ENCODE peak calls at places on chromosomes 4 and X, in ten cellular contexts. G, T, W, H, S, O, Y, B, U and N are unnamed samples.

GRCh38 chr4:138904793-138905192 is 110.8 kb upstream of the NOCT start:
- DNase-seq in T (no peak), W (no peak), B (no peak), Y (no peak), S (no peak), H (no peak), G (no peak), U (no peak), O (no peak), N (no peak)

GRCh38 chrX:10525381-10525780 is 95.0 kb downstream of the MID1 start:
- DNase-seq in B (no peak), O (no peak), W (no peak), U (no peak), Y (no peak), T (no peak), H (no peak), G (no peak), S (no peak), N (no peak)

GRCh38 chr4:37964734-37965457 is 4.7 kb downstream of the PTTG2 start:
- DNase-seq in O (no peak), S (no peak), T (no peak), U (no peak), G (no peak), W (no peak), H (no peak), B (no peak), Y (no peak), N (no peak)

GRCh38 chrX:19628006-19628575 is 112.8 kb upstream of the MAP3K15 start:
- DNase-seq in H (peak), G (no peak), Y (no peak), S (no peak), O (no peak), B (no peak), T (peak), U (no peak), W (no peak), N (no peak)

GRCh38 chrX:1589356-1590130 is 1.9 kb upstream of the AKAP17A start:
- DNase-seq in B (no peak), Y (no peak), T (no peak), W (no peak), O (no peak), G (no peak), S (no peak), U (no peak), H (no peak), N (no peak)

GRCh38 chr4:183354213-183354612 is 32.0 kb upstream of the CLDN24 start:
- DNase-seq in O (no peak), T (no peak), W (no peak), H (no peak), B (no peak), S (no peak), Y (no peak), U (no peak), G (no peak), N (no peak)

GRCh38 chrX:19334945-19335626 is 8.6 kb upstream of the PDHA1 start:
- DNase-seq in U (peak), T (no peak), W (no peak), Y (no peak), G (no peak), B (no peak), S (peak), H (peak), O (peak), N (no peak)

GRCh38 chr4:28481565-28481964 is 1620.9 kb downstream of the STIM2 start:
- DNase-seq in S (no peak), Y (no peak), O (no peak), B (no peak), W (no peak), T (peak), H (no peak), G (no peak), U (no peak), N (no peak)

GRCh38 chr4:76275486-76276126 is 24.1 kb downstream of the FAM47E start:
- DNase-seq in Y (no peak), B (no peak), G (no peak), S (no peak), U (no peak), O (no peak), T (no peak), H (no peak), W (no peak), N (no peak)